ENCODE peak calls at places on chromosomes 13 and 19, in four cellular contexts. B, K, R and M are unnamed samples.

GRCh38 chr19:38168632-38169031 is 55.4 kb downstream of the DPF1 start:
- DNase-seq in B (no peak), K (no peak), R (no peak), M (no peak)

GRCh38 chr13:98307392-98307743 is 130.3 kb upstream of the RNF113B start:
- DNase-seq in B (no peak), K (no peak), R (peak), M (no peak)

GRCh38 chr13:104143760-104144406 is 1077.7 kb upstream of the SLC10A2 start:
- DNase-seq in B (no peak), K (no peak), R (no peak), M (no peak)

GRCh38 chr13:43666403-43666802 is 120.4 kb downstream of the ENOX1 start:
- DNase-seq in B (no peak), K (no peak), R (no peak), M (no peak)

GRCh38 chr19:47663911-47664771 is 49.1 kb upstream of the EHD2 start:
- DNase-seq in B (peak), K (no peak), R (peak), M (peak)

GRCh38 chr13:106241974-106242373 is 293.5 kb downstream of the EFNB2 start:
- DNase-seq in B (no peak), K (no peak), R (no peak), M (no peak)

GRCh38 chr19:35959040-35959967 is 23.1 kb downstream of the LRFN3 start:
- DNase-seq in B (no peak), K (peak), R (no peak), M (no peak)

GRCh38 chr13:67023088-67023893 is 206.8 kb downstream of the PCDH9 start:
- DNase-seq in B (no peak), K (no peak), R (peak), M (no peak)

GRCh38 chr13:23778879-23779278 is 110.3 kb downstream of the MIPEP start:
- DNase-seq in B (no peak), K (no peak), R (peak), M (no peak)

GRCh38 chr19:13953021-13953531 is 767 bp downstream of the DCAF15 start:
- DNase-seq in B (peak), K (no peak), R (peak), M (no peak)

GRCh38 chr19:13463296-13463695 is 43.0 kb downstream of the CACNA1A start:
- DNase-seq in B (no peak), K (no peak), R (peak), M (no peak)

GRCh38 chr19:55672418-55672817 is 2.6 kb upstream of the EPN1 start:
- DNase-seq in B (no peak), K (no peak), R (peak), M (no peak)

GRCh38 chr19:6577410-6578125 is 13.4 kb downstream of the CD70 start:
- DNase-seq in B (no peak), K (no peak), R (no peak), M (no peak)

GRCh38 chr13:42405665-42406390 is 133.9 kb downstream of the AKAP11 start:
- DNase-seq in B (no peak), K (no peak), R (peak), M (no peak)

GRCh38 chr13:19845758-19846157 is 17.7 kb downstream of the ZMYM5 start:
- DNase-seq in B (peak), K (no peak), R (peak), M (no peak)

GRCh38 chr13:29845440-29846056 is 4.9 kb downstream of the UBL3 start:
- DNase-seq in B (no peak), K (no peak), R (peak), M (no peak)

GRCh38 chr19:1651061-1651547 is 1.3 kb downstream of the TCF3 start:
- DNase-seq in B (peak), K (peak), R (peak), M (no peak)

GRCh38 chr13:66138172-66138811 is 1091.8 kb downstream of the PCDH9 start:
- DNase-seq in B (no peak), K (no peak), R (no peak), M (no peak)

GRCh38 chr19:48878219-48879024 is 6.2 kb downstream of the PPP1R15A start:
- DNase-seq in B (no peak), K (no peak), R (peak), M (no peak)

GRCh38 chr13:65606622-65607021 is 1623.5 kb downstream of the PCDH9 start:
- DNase-seq in B (no peak), K (no peak), R (peak), M (no peak)

GRCh38 chr19:45469132-45469834 is 1.5 kb downstream of the FOSB start:
- DNase-seq in B (peak), K (peak), R (peak), M (peak)

GRCh38 chr19:43524922-43525835 is 1.8 kb downstream of the ETHE1 start:
- DNase-seq in B (peak), K (no peak), R (peak), M (peak)

GRCh38 chr19:7506385-7507328 is 9.2 kb upstream of the ZNF358 start:
- DNase-seq in B (peak), K (peak), R (peak), M (no peak)

GRCh38 chr19:10517361-10517759 is at the start of gene S1PR5:
- DNase-seq in B (no peak), K (peak), R (no peak), M (no peak)

GRCh38 chr19:16367269-16367683 is 42.6 kb downstream of the KLF2 start:
- DNase-seq in B (peak), K (no peak), R (no peak), M (no peak)

GRCh38 chr13:76516013-76516412 is 370.2 kb downstream of the KCTD12 start:
- DNase-seq in B (no peak), K (no peak), R (peak), M (no peak)

GRCh38 chr13:107339209-107339608 is 771.3 kb upstream of the ARGLU1 start:
- DNase-seq in B (no peak), K (no peak), R (peak), M (no peak)

GRCh38 chr13:51764184-51765141 is 39.5 kb downstream of the DHRS12 start:
- DNase-seq in B (peak), K (peak), R (peak), M (no peak)

GRCh38 chr13:101401196-101401595 is 15.1 kb downstream of the NALCN start:
- DNase-seq in B (no peak), K (no peak), R (no peak), M (no peak)

GRCh38 chr13:82597737-82598136 is 1284.5 kb downstream of the SLITRK1 start:
- DNase-seq in B (no peak), K (no peak), R (no peak), M (no peak)

GRCh38 chr19:48292798-48293197 is 22.9 kb downstream of the ZNF114 start:
- DNase-seq in B (no peak), K (no peak), R (peak), M (no peak)

GRCh38 chr13:51697855-51698254 is 106.1 kb downstream of the DHRS12 start:
- DNase-seq in B (no peak), K (no peak), R (peak), M (no peak)

GRCh38 chr19:34375598-34375997 is 10.6 kb downstream of the GPI start:
- DNase-seq in B (no peak), K (no peak), R (peak), M (no peak)

GRCh38 chr13:21685485-21686064 is 14.7 kb downstream of the FGF9 start:
- DNase-seq in B (no peak), K (no peak), R (no peak), M (no peak)

GRCh38 chr19:15551183-15552004 is 43.1 kb downstream of the CYP4F22 start:
- DNase-seq in B (no peak), K (peak), R (no peak), M (peak)

GRCh38 chr19:17869114-17869608 is 2.6 kb upstream of the SLC5A5 start:
- DNase-seq in B (no peak), K (no peak), R (no peak), M (no peak)

GRCh38 chr19:17865364-17866311 is 5.9 kb downstream of the RPL18A start:
- DNase-seq in B (no peak), K (no peak), R (no peak), M (no peak)

GRCh38 chr19:17867087-17867486 is 4.7 kb upstream of the SLC5A5 start:
- DNase-seq in B (no peak), K (no peak), R (no peak), M (no peak)

GRCh38 chr19:17868669-17869068 is 3.1 kb upstream of the SLC5A5 start:
- DNase-seq in B (no peak), K (no peak), R (no peak), M (no peak)

GRCh38 chr19:17866312-17867012 is 5.3 kb upstream of the SLC5A5 start:
- DNase-seq in B (no peak), K (no peak), R (no peak), M (no peak)
- TF ChIP-seq CTCF in B (no peak), K (no peak), R (no peak), M (no peak)

GRCh38 chr19:19356500-19356899 is 35.9 kb downstream of the MAU2 start:
- DNase-seq in B (no peak), K (no peak), R (no peak), M (no peak)
- TF ChIP-seq CTCF in B (no peak), K (no peak), R (no peak), M (no peak)

GRCh38 chr19:3625996-3626472 is 556 bp downstream of the CACTIN start:
- DNase-seq in B (no peak), K (no peak), R (no peak), M (no peak)

GRCh38 chr19:3627351-3627723 is 747 bp upstream of the CACTIN start:
- DNase-seq in B (no peak), K (no peak), R (no peak), M (no peak)

GRCh38 chr19:3623716-3624115 is 2.9 kb downstream of the CACTIN start:
- DNase-seq in B (no peak), K (no peak), R (no peak), M (no peak)

GRCh38 chr19:3622224-3622623 is 4.4 kb downstream of the CACTIN start:
- DNase-seq in B (no peak), K (no peak), R (no peak), M (no peak)

GRCh38 chr19:3626473-3627350 is at the start of gene CACTIN:
- DNase-seq in B (peak), K (peak), R (peak), M (peak)
- TF ChIP-seq CTCF in B (no peak), K (no peak), R (no peak), M (peak)

GRCh38 chr19:41543582-41543981 is 32.4 kb upstream of the CEACAM21 start:
- DNase-seq in B (no peak), K (no peak), R (no peak), M (no peak)

GRCh38 chr19:41540041-41540695 is 35.8 kb upstream of the CEACAM21 start:
- DNase-seq in B (peak), K (no peak), R (no peak), M (no peak)

GRCh38 chr19:41542622-41543021 is 33.3 kb upstream of the CEACAM21 start:
- DNase-seq in B (no peak), K (no peak), R (no peak), M (no peak)

GRCh38 chr19:41545547-41545946 is 30.4 kb upstream of the CEACAM21 start:
- DNase-seq in B (peak), K (no peak), R (no peak), M (no peak)

GRCh38 chr19:41541990-41542584 is 33.9 kb upstream of the CEACAM21 start:
- DNase-seq in B (peak), K (peak), R (peak), M (no peak)
- TF ChIP-seq CTCF in B (peak), K (peak), R (peak), M (peak)